ENCODE peak calls at places on chromosomes 16 and 17, in five cellular contexts. G, V, Y, S and B are unnamed samples.

GRCh38 chr17:27929990-27930389 is 36.8 kb upstream of the LYRM9 start:
- DNase-seq in Y (no peak), V (no peak), G (no peak), S (no peak), B (no peak)

GRCh38 chr17:419073-419735 is 66.6 kb upstream of the RPH3AL start:
- DNase-seq in Y (no peak), G (no peak), S (no peak), V (no peak), B (no peak)

GRCh38 chr16:88903267-88903666 is 36.8 kb upstream of the PABPN1L start:
- DNase-seq in V (no peak), G (no peak), S (no peak), Y (no peak), B (no peak)

GRCh38 chr17:82599674-82600661 is 48.3 kb downstream of the WDR45B start:
- DNase-seq in G (no peak), Y (no peak), V (peak; percentile 34), S (no peak), B (peak; percentile 54)

GRCh38 chr16:31202402-31203385 is at the start of gene PYCARD:
- DNase-seq in V (no peak), S (no peak), G (no peak), Y (peak; percentile 40), B (peak; percentile 76)

GRCh38 chr17:507441-507840 is 154.8 kb upstream of the RPH3AL start:
- DNase-seq in Y (no peak), G (no peak), V (no peak), S (no peak), B (no peak)

GRCh38 chr16:1335996-1336395 is 2.6 kb downstream of the BAIAP3 start:
- DNase-seq in Y (no peak), V (no peak), S (peak; percentile 47), G (no peak), B (no peak)

GRCh38 chr17:35175638-35176415 is 18.4 kb downstream of the SLC35G3 start:
- DNase-seq in G (no peak), V (no peak), S (no peak), Y (no peak), B (no peak)

GRCh38 chr16:47574091-47575054 is 113.2 kb downstream of the PHKB start:
- DNase-seq in G (no peak), Y (no peak), V (peak; percentile 5), S (no peak), B (peak; percentile 18)

GRCh38 chr16:21194771-21195301 is 16.5 kb downstream of the ZP2 start:
- DNase-seq in V (no peak), Y (no peak), S (no peak), G (no peak), B (peak; percentile 17)

GRCh38 chr16:16050106-16050505 is 100.7 kb downstream of the ABCC1 start:
- DNase-seq in Y (no peak), V (no peak), S (no peak), G (no peak), B (no peak)

GRCh38 chr16:62977876-62978275 is 941.6 kb upstream of the CDH8 start:
- DNase-seq in Y (no peak), S (no peak), G (no peak), V (no peak), B (no peak)

GRCh38 chr16:75121949-75122568 is 5.5 kb upstream of the LDHD start:
- DNase-seq in V (no peak), S (no peak), G (no peak), Y (no peak), B (no peak)

GRCh38 chr16:28001184-28001583 is 62.3 kb downstream of the GSG1L start:
- DNase-seq in S (no peak), Y (no peak), G (no peak), V (no peak), B (no peak)

GRCh38 chr16:86517652-86518258 is 7.4 kb downstream of the FOXF1 start:
- DNase-seq in S (peak; percentile 20), Y (peak; percentile 46), V (no peak), G (no peak), B (peak; percentile 71)

GRCh38 chr17:80819422-80820164 is 172.0 kb upstream of the CHMP6 start:
- DNase-seq in Y (no peak), G (no peak), S (no peak), V (no peak), B (no peak)